ENCODE peak calls at places on chromosomes 4 and X, in four cellular contexts. U is CD8-positive, alpha-beta T cell; Y is GM13977; T is uterus. V is an unnamed sample.

GRCh38 chr4:134777626-134778025 is 576.0 kb upstream of the PABPC4L start:
- DNase-seq in U (no peak), Y (no peak), T (no peak), V (no peak)

GRCh38 chr4:103786014-103786413 is 66.2 kb upstream of the TACR3 start:
- DNase-seq in U (no peak), Y (peak; percentile 18), T (no peak), V (peak; percentile 27)

GRCh38 chr4:120009731-120010130 is 56.9 kb downstream of the MAD2L1 start:
- DNase-seq in U (no peak), Y (no peak), T (no peak), V (no peak)

GRCh38 chr4:48139688-48140087 is 5.6 kb upstream of the TXK start:
- DNase-seq in U (no peak), Y (no peak), T (no peak), V (no peak)

GRCh38 chrX:18970465-18970864 is 13.4 kb downstream of the PHKA2 start:
- DNase-seq in U (no peak), Y (no peak), T (no peak), V (no peak)

GRCh38 chr4:25727711-25728493 is 72.3 kb downstream of the SLC34A2 start:
- DNase-seq in U (no peak), Y (peak; percentile 24), T (no peak), V (peak; percentile 36)

GRCh38 chrX:113512700-113513395 is 672.2 kb upstream of the AMOT start:
- DNase-seq in U (no peak), Y (no peak), T (no peak), V (no peak)

GRCh38 chr4:118823471-118823870 is 12.5 kb downstream of the SEC24D start:
- DNase-seq in U (no peak), Y (no peak), T (no peak), V (no peak)

GRCh38 chrX:39532761-39533160 is 565.0 kb downstream of the BCOR start:
- DNase-seq in U (no peak), Y (no peak), T (no peak), V (no peak)

GRCh38 chr4:89001647-89002518 is 55.1 kb downstream of the FAM13A start:
- DNase-seq in U (no peak), Y (no peak), T (no peak), V (no peak)

GRCh38 chr4:122341906-122342305 is 36.9 kb upstream of the ADAD1 start:
- DNase-seq in U (no peak), Y (no peak), T (no peak), V (no peak)

GRCh38 chrX:114712466-114712865 is 128.6 kb downstream of the HTR2C start:
- DNase-seq in U (no peak), Y (no peak), T (no peak), V (no peak)

GRCh38 chr4:74534936-74535335 is 90.0 kb downstream of the AREG start:
- DNase-seq in U (no peak), Y (no peak), T (no peak), V (no peak)

GRCh38 chr4:98482847-98483806 is 175.3 kb downstream of the TSPAN5 start:
- DNase-seq in U (no peak), Y (peak; percentile 67), T (no peak), V (peak; percentile 66)

GRCh38 chrX:54747713-54748393 is 50.2 kb downstream of the ITIH6 start:
- DNase-seq in U (no peak), Y (no peak), T (no peak), V (no peak)
- TF ChIP-seq CTCF in U (no peak), Y (no peak), T (no peak), V (no peak)

GRCh38 chrX:11460347-11460746 is 167.1 kb downstream of the AMELX start:
- DNase-seq in U (no peak), Y (no peak), T (no peak), V (no peak)
- TF ChIP-seq CTCF in U (no peak), Y (no peak), T (no peak), V (no peak)

GRCh38 chr4:170198742-170199141 is 109.0 kb upstream of the AADAT start:
- DNase-seq in U (no peak), Y (no peak), T (no peak), V (no peak)
- TF ChIP-seq CTCF in U (no peak), Y (no peak), T (no peak), V (no peak)

GRCh38 chr4:113684534-113685091 is 76.9 kb downstream of the CAMK2D start:
- DNase-seq in U (no peak), Y (no peak), T (peak; percentile 39), V (no peak)
- TF ChIP-seq CTCF in U (no peak), Y (peak; percentile 12), T (peak; percentile 7), V (no peak)

DNA sequence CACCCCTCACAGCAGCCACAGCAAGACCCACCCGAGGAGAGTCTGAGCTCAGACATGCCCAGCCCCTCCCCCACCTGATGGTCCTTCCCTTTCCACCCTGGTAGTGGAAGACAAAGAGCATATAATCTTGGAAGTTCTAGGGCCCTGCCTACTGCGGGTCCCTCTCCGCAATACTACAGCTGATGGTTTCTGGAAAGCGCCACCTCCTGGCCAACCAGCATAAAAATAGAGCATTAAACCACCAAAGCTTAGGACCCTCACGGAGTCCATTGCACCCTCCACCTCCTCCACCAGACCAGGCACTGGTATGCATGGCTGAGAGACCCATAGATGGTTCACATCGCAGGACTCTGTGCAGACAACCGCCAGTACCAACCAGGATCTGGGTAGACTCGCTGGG is 78.2 kb downstream of the SH3BGRL start:
- DNase-seq in U (no peak), Y (no peak), T (no peak), V (no peak)
- TF ChIP-seq CTCF in U (no peak), Y (peak; percentile 9), T (no peak), V (peak; percentile 13)

DNA sequence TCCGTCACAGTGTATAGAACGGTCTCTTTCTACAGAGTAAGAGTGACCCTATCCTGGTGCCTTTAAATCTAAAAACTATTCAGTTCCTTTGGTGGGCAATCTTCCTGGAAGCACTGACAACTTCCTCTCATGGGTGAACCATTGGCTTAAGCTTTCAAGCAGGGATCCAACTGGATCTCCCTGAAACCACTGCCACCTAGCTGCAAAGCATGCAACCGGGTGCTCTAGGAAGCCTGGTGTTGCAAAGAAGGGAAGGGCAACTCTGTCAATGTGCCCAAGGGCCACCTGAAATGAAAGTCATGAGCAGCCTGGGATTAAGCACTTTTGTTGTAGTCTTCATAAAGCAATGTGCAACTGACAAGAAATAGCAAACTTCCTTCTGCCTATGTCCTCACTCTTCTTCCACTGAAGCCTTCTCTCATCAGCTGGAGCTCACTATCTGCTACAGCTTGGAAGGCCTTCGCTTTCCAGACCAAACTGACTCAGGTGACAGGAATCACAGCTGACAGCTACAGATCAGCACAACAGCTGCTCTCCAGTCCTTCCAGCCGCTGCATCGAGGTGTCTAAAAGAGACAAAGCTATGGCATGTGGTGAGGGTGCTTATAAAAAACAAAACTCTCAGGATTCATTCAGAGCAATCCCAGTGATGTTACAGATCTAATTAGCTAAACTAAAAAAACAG is 46.1 kb downstream of the SETD7 start:
- DNase-seq in U (no peak), Y (no peak), T (no peak), V (no peak)
- TF ChIP-seq CTCF in U (no peak), Y (peak; percentile 31), T (no peak), V (no peak)

GRCh38 chr4:54976682-54977081 is 148.7 kb downstream of the KDR start:
- DNase-seq in U (no peak), Y (no peak), T (no peak), V (no peak)
- TF ChIP-seq CTCF in U (no peak), Y (no peak), T (no peak), V (no peak)

DNA sequence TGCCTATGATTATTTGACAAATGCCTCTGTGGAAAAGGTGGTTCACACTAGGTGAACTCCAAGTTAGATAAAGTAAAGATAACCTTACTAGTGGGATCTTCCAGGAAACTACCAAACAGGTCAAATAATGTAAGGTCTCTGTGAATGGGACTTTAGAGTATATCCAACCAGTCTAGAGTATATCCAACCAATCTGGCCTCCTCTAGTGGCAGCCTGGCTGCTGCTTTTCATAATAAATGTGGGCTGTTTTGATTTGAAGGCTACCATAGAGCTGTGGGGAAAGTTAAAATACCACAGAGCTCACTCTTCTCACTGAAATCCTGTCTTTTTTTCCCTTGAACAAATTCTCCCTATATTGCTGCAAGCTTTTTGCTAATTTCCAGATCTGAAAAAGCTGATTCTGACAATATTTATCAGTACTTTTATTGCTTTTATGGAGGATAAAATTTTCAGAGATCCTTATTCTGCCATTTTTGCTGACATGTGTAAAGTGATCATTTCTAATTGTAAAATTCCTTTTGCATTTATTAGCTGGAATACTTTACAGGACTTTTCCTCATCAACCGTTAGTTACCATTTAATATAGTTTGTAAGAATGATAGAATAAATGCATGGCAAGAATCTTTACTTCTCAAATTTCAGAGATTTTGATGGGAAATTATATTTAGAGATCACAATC is 111.3 kb downstream of the TET2 start:
- DNase-seq in U (no peak), Y (no peak), T (no peak), V (no peak)
- TF ChIP-seq CTCF in U (no peak), Y (peak; percentile 11), T (no peak), V (no peak)

GRCh38 chr4:102578819-102579218 is 77.7 kb downstream of the NFKB1 start:
- DNase-seq in U (no peak), Y (no peak), T (no peak), V (no peak)
- TF ChIP-seq CTCF in U (no peak), Y (peak; percentile 15), T (no peak), V (no peak)

V was measured in GM13976.